ENCODE peak calls at places on chromosomes 2 and 18, in nine cellular contexts. One of them, this sample, is unnamed.

GRCh38 chr2:168278424-168278888 is 31.1 kb upstream of the STK39 start:
- DNase-seq in stomach: peak; percentile 54
- DNase-seq in HCT116: peak; percentile 39
- DNase-seq in endothelial cell of umbilical vein: no peak
- DNase-seq in K562: no peak
- DNase-seq in HL-60: no peak
- DNase-seq in suprapubic skin: no peak
- DNase-seq in breast epithelium: no peak
- DNase-seq in sigmoid colon: no peak
- DNase-seq in this sample: peak; percentile 77

GRCh38 chr2:16407358-16407757 is 258.3 kb downstream of the CYRIA start:
- DNase-seq in stomach: no peak
- DNase-seq in HCT116: no peak
- DNase-seq in endothelial cell of umbilical vein: no peak
- DNase-seq in K562: no peak
- DNase-seq in HL-60: no peak
- DNase-seq in suprapubic skin: no peak
- DNase-seq in breast epithelium: no peak
- DNase-seq in sigmoid colon: no peak
- DNase-seq in this sample: no peak

GRCh38 chr2:157838442-157839161 is 37.5 kb downstream of the ACVR1 start:
- DNase-seq in stomach: peak; percentile 39
- DNase-seq in HCT116: peak; percentile 68
- DNase-seq in endothelial cell of umbilical vein: peak; percentile 91
- DNase-seq in K562: peak; percentile 87
- DNase-seq in HL-60: peak; percentile 23
- DNase-seq in suprapubic skin: no peak
- DNase-seq in breast epithelium: no peak
- DNase-seq in sigmoid colon: no peak
- DNase-seq in this sample: peak; percentile 39

GRCh38 chr2:29010946-29011649 is 30.0 kb downstream of the TOGARAM2 start:
- DNase-seq in stomach: peak; percentile 38
- DNase-seq in HCT116: no peak
- DNase-seq in endothelial cell of umbilical vein: no peak
- DNase-seq in K562: no peak
- DNase-seq in HL-60: no peak
- DNase-seq in suprapubic skin: no peak
- DNase-seq in breast epithelium: no peak
- DNase-seq in sigmoid colon: no peak
- DNase-seq in this sample: no peak

GRCh38 chr2:10678225-10678624 is 11.6 kb downstream of the NOL10 start:
- DNase-seq in stomach: no peak
- DNase-seq in HCT116: no peak
- DNase-seq in endothelial cell of umbilical vein: no peak
- DNase-seq in K562: no peak
- DNase-seq in HL-60: no peak
- DNase-seq in suprapubic skin: no peak
- DNase-seq in breast epithelium: no peak
- DNase-seq in sigmoid colon: no peak
- DNase-seq in this sample: no peak

GRCh38 chr2:174597347-174598047 is at the start of gene WIPF1:
- DNase-seq in stomach: no peak
- DNase-seq in HCT116: no peak
- DNase-seq in endothelial cell of umbilical vein: peak; percentile 66
- DNase-seq in K562: no peak
- DNase-seq in HL-60: peak; percentile 69
- DNase-seq in suprapubic skin: no peak
- DNase-seq in breast epithelium: no peak
- DNase-seq in sigmoid colon: no peak
- DNase-seq in this sample: no peak

GRCh38 chr2:163664610-163665009 is 71.2 kb downstream of the FIGN start:
- DNase-seq in stomach: no peak
- DNase-seq in HCT116: no peak
- DNase-seq in endothelial cell of umbilical vein: no peak
- DNase-seq in K562: no peak
- DNase-seq in HL-60: no peak
- DNase-seq in suprapubic skin: no peak
- DNase-seq in breast epithelium: no peak
- DNase-seq in sigmoid colon: no peak
- DNase-seq in this sample: no peak

GRCh38 chr18:13137939-13138821 is 80.4 kb upstream of the LDLRAD4 start:
- DNase-seq in stomach: peak; percentile 79
- DNase-seq in HCT116: no peak
- DNase-seq in endothelial cell of umbilical vein: peak; percentile 44
- DNase-seq in K562: peak; percentile 36
- DNase-seq in HL-60: peak; percentile 94
- DNase-seq in suprapubic skin: no peak
- DNase-seq in breast epithelium: peak; percentile 44
- DNase-seq in sigmoid colon: peak; percentile 89
- DNase-seq in this sample: no peak

GRCh38 chr2:163343316-163343715 is 392.5 kb downstream of the FIGN start:
- DNase-seq in stomach: no peak
- DNase-seq in HCT116: no peak
- DNase-seq in endothelial cell of umbilical vein: no peak
- DNase-seq in K562: no peak
- DNase-seq in HL-60: no peak
- DNase-seq in suprapubic skin: no peak
- DNase-seq in breast epithelium: no peak
- DNase-seq in sigmoid colon: no peak
- DNase-seq in this sample: no peak

GRCh38 chr2:54107903-54108615 is 7.4 kb upstream of the ACYP2 start:
- DNase-seq in stomach: no peak
- DNase-seq in HCT116: no peak
- DNase-seq in endothelial cell of umbilical vein: no peak
- DNase-seq in K562: no peak
- DNase-seq in HL-60: no peak
- DNase-seq in suprapubic skin: no peak
- DNase-seq in breast epithelium: no peak
- DNase-seq in sigmoid colon: no peak
- DNase-seq in this sample: no peak

DNA sequence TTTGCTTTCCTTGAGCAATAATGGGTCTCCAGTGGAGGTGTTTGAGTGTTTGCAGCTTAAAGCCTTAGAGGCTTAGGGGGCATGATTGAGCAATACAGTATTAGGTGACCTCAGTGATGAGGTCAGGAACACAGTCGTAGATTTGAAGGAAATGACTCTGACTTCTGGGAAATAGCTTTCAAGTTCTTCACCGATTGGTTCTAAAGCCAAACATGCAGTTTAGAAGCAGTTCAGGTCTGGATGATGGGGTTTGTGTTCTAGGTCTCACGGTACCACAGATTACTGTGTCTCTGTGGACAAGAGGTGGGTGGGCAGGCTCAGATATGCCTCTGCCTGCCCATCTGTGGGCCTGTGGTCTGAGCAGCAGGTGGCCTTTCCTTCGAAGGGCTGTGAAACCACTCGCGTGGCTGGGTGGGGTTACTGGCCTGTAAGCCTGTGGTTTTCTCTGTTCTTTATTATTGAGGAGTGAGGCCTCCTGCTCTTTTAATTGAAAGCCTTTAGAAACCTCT is 7.8 kb downstream of the MTHFD2 start:
- DNase-seq in stomach: peak; percentile 39
- DNase-seq in HCT116: no peak
- DNase-seq in endothelial cell of umbilical vein: peak; percentile 76
- DNase-seq in K562: peak; percentile 51
- DNase-seq in HL-60: no peak
- DNase-seq in suprapubic skin: no peak
- DNase-seq in breast epithelium: no peak
- DNase-seq in sigmoid colon: no peak
- DNase-seq in this sample: no peak
- TF ChIP-seq POLR2AphosphoS5 in stomach: no peak
- TF ChIP-seq POLR2AphosphoS5 in HCT116: no peak
- TF ChIP-seq POLR2AphosphoS5 in endothelial cell of umbilical vein: peak; percentile 18
- TF ChIP-seq POLR2AphosphoS5 in K562: peak; percentile 53
- TF ChIP-seq POLR2AphosphoS5 in HL-60: no peak
- TF ChIP-seq POLR2AphosphoS5 in suprapubic skin: no peak
- TF ChIP-seq POLR2AphosphoS5 in breast epithelium: no peak
- TF ChIP-seq POLR2AphosphoS5 in sigmoid colon: peak; percentile 21
- TF ChIP-seq POLR2AphosphoS5 in this sample: no peak

GRCh38 chr18:6628189-6628588 is 101.3 kb upstream of the ARHGAP28 start:
- DNase-seq in stomach: no peak
- DNase-seq in HCT116: no peak
- DNase-seq in endothelial cell of umbilical vein: no peak
- DNase-seq in K562: no peak
- DNase-seq in HL-60: no peak
- DNase-seq in suprapubic skin: no peak
- DNase-seq in breast epithelium: no peak
- DNase-seq in sigmoid colon: no peak
- DNase-seq in this sample: no peak

GRCh38 chr18:6624271-6624670 is 105.2 kb upstream of the ARHGAP28 start:
- DNase-seq in stomach: no peak
- DNase-seq in HCT116: no peak
- DNase-seq in endothelial cell of umbilical vein: peak; percentile 63
- DNase-seq in K562: no peak
- DNase-seq in HL-60: no peak
- DNase-seq in suprapubic skin: no peak
- DNase-seq in breast epithelium: no peak
- DNase-seq in sigmoid colon: no peak
- DNase-seq in this sample: no peak

GRCh38 chr18:6624729-6625308 is 104.7 kb upstream of the ARHGAP28 start:
- DNase-seq in stomach: no peak
- DNase-seq in HCT116: no peak
- DNase-seq in endothelial cell of umbilical vein: peak; percentile 81
- DNase-seq in K562: no peak
- DNase-seq in HL-60: no peak
- DNase-seq in suprapubic skin: no peak
- DNase-seq in breast epithelium: no peak
- DNase-seq in sigmoid colon: no peak
- DNase-seq in this sample: no peak

GRCh38 chr18:6627621-6628020 is 101.9 kb upstream of the ARHGAP28 start:
- DNase-seq in stomach: no peak
- DNase-seq in HCT116: no peak
- DNase-seq in endothelial cell of umbilical vein: no peak
- DNase-seq in K562: no peak
- DNase-seq in HL-60: no peak
- DNase-seq in suprapubic skin: no peak
- DNase-seq in breast epithelium: no peak
- DNase-seq in sigmoid colon: no peak
- DNase-seq in this sample: no peak

DNA sequence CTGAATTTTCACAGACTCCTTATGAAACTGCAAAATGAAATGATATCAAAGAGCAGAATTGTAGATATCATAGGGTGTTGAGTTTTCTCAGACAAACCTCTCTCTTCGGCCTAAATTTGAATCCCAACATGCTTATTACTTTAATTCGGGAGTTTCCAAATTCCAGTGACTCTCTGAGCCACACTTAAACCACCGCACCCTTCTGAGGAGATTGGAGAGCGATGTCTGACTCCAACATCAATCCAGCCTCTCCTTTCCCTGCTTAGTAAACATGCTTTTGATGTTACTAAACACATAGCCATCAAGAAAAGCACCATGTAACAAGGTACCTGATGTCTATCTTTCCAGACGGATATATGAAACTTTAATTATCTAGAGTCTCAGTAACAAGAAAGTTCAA is 103.1 kb upstream of the ARHGAP28 start:
- DNase-seq in stomach: no peak
- DNase-seq in HCT116: no peak
- DNase-seq in endothelial cell of umbilical vein: no peak
- DNase-seq in K562: no peak
- DNase-seq in HL-60: no peak
- DNase-seq in suprapubic skin: no peak
- DNase-seq in breast epithelium: no peak
- DNase-seq in sigmoid colon: no peak
- DNase-seq in this sample: no peak
- TF ChIP-seq CTCF in stomach: no peak
- TF ChIP-seq CTCF in HCT116: no peak
- TF ChIP-seq CTCF in endothelial cell of umbilical vein: no peak
- TF ChIP-seq CTCF in K562: no peak
- TF ChIP-seq CTCF in HL-60: no peak
- TF ChIP-seq CTCF in suprapubic skin: no peak
- TF ChIP-seq CTCF in breast epithelium: no peak
- TF ChIP-seq CTCF in sigmoid colon: no peak
- TF ChIP-seq CTCF in this sample: no peak

DNA sequence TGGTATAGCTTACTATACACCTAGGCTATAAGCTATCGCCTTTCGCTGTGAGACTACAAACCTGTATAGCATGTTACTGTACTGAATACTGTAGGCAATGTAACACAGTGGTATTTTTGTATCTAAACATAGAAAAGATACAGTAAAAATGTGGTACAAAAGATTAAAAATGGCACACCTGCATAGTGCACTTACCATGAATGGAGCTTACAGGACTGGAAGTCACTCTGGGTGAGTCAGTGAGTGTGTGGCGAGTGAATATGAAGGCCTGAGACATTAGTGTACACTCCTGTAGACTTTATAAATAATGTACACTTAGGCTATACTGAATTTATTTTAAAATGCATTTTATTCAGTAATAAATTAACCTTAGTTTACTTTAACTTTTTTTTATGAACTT is 258.2 kb upstream of the SP5 start:
- DNase-seq in stomach: no peak
- DNase-seq in HCT116: no peak
- DNase-seq in endothelial cell of umbilical vein: no peak
- DNase-seq in K562: no peak
- DNase-seq in HL-60: no peak
- DNase-seq in suprapubic skin: no peak
- DNase-seq in breast epithelium: no peak
- DNase-seq in sigmoid colon: no peak
- DNase-seq in this sample: no peak
- H3K27ac ChIP-seq in stomach: no peak overlapping the region
- H3K27ac ChIP-seq in HCT116: no peak overlapping the region
- H3K27ac ChIP-seq in endothelial cell of umbilical vein: no peak overlapping the region
- H3K27ac ChIP-seq in K562: no peak overlapping the region
- H3K27ac ChIP-seq in HL-60: no peak overlapping the region
- H3K27ac ChIP-seq in suprapubic skin: no peak overlapping the region
- H3K27ac ChIP-seq in breast epithelium: no peak overlapping the region
- H3K27ac ChIP-seq in sigmoid colon: no peak overlapping the region
- H3K27ac ChIP-seq in this sample: no peak overlapping the region

DNA sequence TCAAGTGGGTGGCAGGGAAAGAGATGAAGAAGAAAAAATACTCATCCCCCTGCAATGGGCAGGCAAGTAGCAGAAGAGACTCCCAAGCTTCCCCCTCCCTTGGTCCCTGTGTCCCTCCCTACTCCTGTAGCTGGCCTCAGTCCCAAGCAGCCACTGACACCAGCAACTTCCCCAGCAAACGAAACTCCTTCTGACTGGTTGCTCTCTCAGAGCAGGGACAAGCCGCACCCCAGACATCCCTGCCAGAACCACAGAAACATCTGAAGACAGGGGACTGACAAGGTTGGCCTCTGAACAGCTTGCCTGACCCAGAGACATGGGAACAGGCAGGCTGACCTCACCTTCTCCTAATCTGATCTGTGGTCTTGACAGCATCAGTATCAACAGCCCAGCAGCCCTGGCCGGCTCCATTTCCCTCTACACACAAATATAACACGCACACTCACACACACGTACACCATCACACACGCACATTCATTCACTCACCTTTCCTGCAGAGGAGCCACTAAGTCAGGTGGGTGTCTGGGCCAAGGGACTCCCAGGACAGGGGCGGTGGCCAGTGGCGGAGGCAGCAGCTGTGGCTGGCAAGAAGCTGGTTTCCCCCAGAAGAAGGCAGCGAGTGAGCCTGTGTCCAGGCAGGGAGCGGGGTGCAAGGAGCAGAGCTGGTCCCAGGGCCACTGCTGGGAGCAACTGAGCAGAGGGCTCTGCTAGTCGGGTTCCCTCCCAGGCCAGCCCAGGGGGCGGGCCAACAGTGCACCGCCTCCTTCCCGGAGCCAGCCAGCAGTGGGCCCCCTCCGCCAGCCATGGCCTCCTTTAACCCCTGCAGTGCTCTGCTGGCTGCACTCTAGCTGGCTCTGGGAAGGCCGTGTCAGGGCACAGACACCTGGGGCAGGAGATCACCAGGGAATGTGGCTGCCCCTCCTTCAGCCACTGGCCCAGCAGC is 59.1 kb downstream of the TNS1 start:
- DNase-seq in stomach: peak; percentile 81
- DNase-seq in HCT116: peak; percentile 4
- DNase-seq in endothelial cell of umbilical vein: peak; percentile 57
- DNase-seq in K562: peak; percentile 74
- DNase-seq in HL-60: no peak
- DNase-seq in suprapubic skin: no peak
- DNase-seq in breast epithelium: peak; percentile 65
- DNase-seq in sigmoid colon: peak; percentile 96
- DNase-seq in this sample: peak; percentile 74
- TF ChIP-seq POLR2AphosphoS5 in stomach: no peak
- TF ChIP-seq POLR2AphosphoS5 in HCT116: no peak
- TF ChIP-seq POLR2AphosphoS5 in endothelial cell of umbilical vein: no peak
- TF ChIP-seq POLR2AphosphoS5 in K562: no peak
- TF ChIP-seq POLR2AphosphoS5 in HL-60: no peak
- TF ChIP-seq POLR2AphosphoS5 in suprapubic skin: peak; percentile 10
- TF ChIP-seq POLR2AphosphoS5 in breast epithelium: peak; percentile 37
- TF ChIP-seq POLR2AphosphoS5 in sigmoid colon: peak; percentile 99
- TF ChIP-seq POLR2AphosphoS5 in this sample: peak; percentile 74